ENCODE peak calls at places on chromosomes 12 and 14, in eight cellular contexts. One of them, this sample, is unnamed.

GRCh38 chr14:51507556-51508511 is 143.9 kb upstream of the FRMD6 start:
- DNase-seq in astrocyte: peak; percentile 52
- DNase-seq in lower lobe of right lung: no peak
- DNase-seq in AG08395: peak; percentile 75
- DNase-seq in SK-N-SH: peak; percentile 68
- DNase-seq in germinal center: no peak
- DNase-seq in HuH-7.5: no peak
- DNase-seq in EL: peak; percentile 84
- DNase-seq in this sample: peak; percentile 7

GRCh38 chr14:103161054-103161397 is 37.8 kb downstream of the TNFAIP2 start:
- DNase-seq in SK-N-SH: no peak
- DNase-seq in AG08395: peak; percentile 56
- DNase-seq in EL: no peak
- DNase-seq in astrocyte: peak; percentile 5
- DNase-seq in HuH-7.5: no peak
- DNase-seq in lower lobe of right lung: no peak
- DNase-seq in germinal center: no peak
- DNase-seq in this sample: no peak

GRCh38 chr14:60757617-60758016 is 23.1 kb downstream of the MNAT1 start:
- DNase-seq in AG08395: peak; percentile 40
- DNase-seq in astrocyte: peak; percentile 20
- DNase-seq in germinal center: no peak
- DNase-seq in EL: peak; percentile 81
- DNase-seq in SK-N-SH: no peak
- DNase-seq in lower lobe of right lung: no peak
- DNase-seq in HuH-7.5: no peak
- DNase-seq in this sample: no peak

GRCh38 chr14:59849371-59850130 is 21.0 kb downstream of the RTN1 start:
- DNase-seq in germinal center: no peak
- DNase-seq in EL: no peak
- DNase-seq in astrocyte: no peak
- DNase-seq in HuH-7.5: no peak
- DNase-seq in SK-N-SH: no peak
- DNase-seq in lower lobe of right lung: no peak
- DNase-seq in AG08395: no peak
- DNase-seq in this sample: no peak

GRCh38 chr12:123571343-123571813 is 13.0 kb upstream of the TMED2 start:
- DNase-seq in lower lobe of right lung: peak; percentile 55
- DNase-seq in AG08395: peak; percentile 74
- DNase-seq in SK-N-SH: peak; percentile 49
- DNase-seq in astrocyte: peak; percentile 59
- DNase-seq in germinal center: no peak
- DNase-seq in EL: peak; percentile 75
- DNase-seq in HuH-7.5: no peak
- DNase-seq in this sample: peak; percentile 36

GRCh38 chr12:100843061-100843460 is 48.5 kb downstream of the ANO4 start:
- DNase-seq in EL: no peak
- DNase-seq in lower lobe of right lung: no peak
- DNase-seq in AG08395: no peak
- DNase-seq in astrocyte: no peak
- DNase-seq in germinal center: no peak
- DNase-seq in HuH-7.5: no peak
- DNase-seq in SK-N-SH: no peak
- DNase-seq in this sample: no peak

GRCh38 chr12:39267886-39268285 is 175.0 kb downstream of the KIF21A start:
- DNase-seq in germinal center: no peak
- DNase-seq in AG08395: no peak
- DNase-seq in HuH-7.5: no peak
- DNase-seq in EL: no peak
- DNase-seq in SK-N-SH: no peak
- DNase-seq in lower lobe of right lung: no peak
- DNase-seq in astrocyte: no peak
- DNase-seq in this sample: no peak

GRCh38 chr14:100944052-100944451 is 40.5 kb upstream of the RTL1 start:
- DNase-seq in SK-N-SH: no peak
- DNase-seq in HuH-7.5: no peak
- DNase-seq in EL: no peak
- DNase-seq in astrocyte: no peak
- DNase-seq in germinal center: no peak
- DNase-seq in AG08395: no peak
- DNase-seq in lower lobe of right lung: no peak
- DNase-seq in this sample: no peak

GRCh38 chr12:63753743-63754142 is 26.0 kb upstream of the RXYLT1 start:
- DNase-seq in germinal center: no peak
- DNase-seq in EL: no peak
- DNase-seq in lower lobe of right lung: no peak
- DNase-seq in SK-N-SH: no peak
- DNase-seq in HuH-7.5: no peak
- DNase-seq in AG08395: no peak
- DNase-seq in astrocyte: no peak
- DNase-seq in this sample: no peak

GRCh38 chr12:15268927-15269552 is 47.8 kb upstream of the RERG start:
- DNase-seq in lower lobe of right lung: no peak
- DNase-seq in AG08395: peak; percentile 63
- DNase-seq in germinal center: peak; percentile 43
- DNase-seq in astrocyte: peak; percentile 43
- DNase-seq in HuH-7.5: peak; percentile 8
- DNase-seq in SK-N-SH: peak; percentile 67
- DNase-seq in EL: peak; percentile 55
- DNase-seq in this sample: peak; percentile 43

GRCh38 chr12:55830601-55831406 is 1.4 kb upstream of the DNAJC14 start:
- DNase-seq in SK-N-SH: peak; percentile 88
- DNase-seq in lower lobe of right lung: peak; percentile 79
- DNase-seq in germinal center: peak; percentile 76
- DNase-seq in EL: peak; percentile 62
- DNase-seq in HuH-7.5: peak; percentile 51
- DNase-seq in AG08395: peak; percentile 76
- DNase-seq in astrocyte: peak; percentile 47
- DNase-seq in this sample: peak; percentile 40

GRCh38 chr12:2751686-2752085 is 43.1 kb upstream of the FKBP4 start:
- DNase-seq in HuH-7.5: no peak
- DNase-seq in SK-N-SH: peak; percentile 32
- DNase-seq in lower lobe of right lung: no peak
- DNase-seq in AG08395: no peak
- DNase-seq in astrocyte: no peak
- DNase-seq in germinal center: no peak
- DNase-seq in EL: no peak
- DNase-seq in this sample: no peak

GRCh38 chr14:86543531-86543930 is 1013.6 kb downstream of the FLRT2 start:
- DNase-seq in lower lobe of right lung: no peak
- DNase-seq in EL: no peak
- DNase-seq in SK-N-SH: no peak
- DNase-seq in HuH-7.5: no peak
- DNase-seq in germinal center: no peak
- DNase-seq in astrocyte: no peak
- DNase-seq in AG08395: peak; percentile 9
- DNase-seq in this sample: no peak

GRCh38 chr14:51185180-51185579 is 54.9 kb upstream of the TMX1 start:
- DNase-seq in AG08395: no peak
- DNase-seq in HuH-7.5: no peak
- DNase-seq in germinal center: no peak
- DNase-seq in EL: no peak
- DNase-seq in SK-N-SH: no peak
- DNase-seq in astrocyte: no peak
- DNase-seq in lower lobe of right lung: no peak
- DNase-seq in this sample: no peak

GRCh38 chr12:26890784-26891183 is 47.0 kb downstream of the INTS13 start:
- DNase-seq in SK-N-SH: no peak
- DNase-seq in HuH-7.5: no peak
- DNase-seq in astrocyte: no peak
- DNase-seq in lower lobe of right lung: no peak
- DNase-seq in germinal center: no peak
- DNase-seq in AG08395: no peak
- DNase-seq in EL: no peak
- DNase-seq in this sample: no peak

GRCh38 chr12:31896514-31897039 is 62.6 kb upstream of the RESF1 start:
- DNase-seq in lower lobe of right lung: no peak
- DNase-seq in HuH-7.5: no peak
- DNase-seq in AG08395: no peak
- DNase-seq in EL: no peak
- DNase-seq in SK-N-SH: no peak
- DNase-seq in astrocyte: peak; percentile 97
- DNase-seq in germinal center: peak; percentile 91
- DNase-seq in this sample: no peak

GRCh38 chr12:81758421-81759214 is 532 bp downstream of the PPFIA2 start:
- DNase-seq in AG08395: peak; percentile 32
- DNase-seq in SK-N-SH: peak; percentile 75
- DNase-seq in EL: peak; percentile 2
- DNase-seq in lower lobe of right lung: no peak
- DNase-seq in germinal center: no peak
- DNase-seq in astrocyte: peak; percentile 20
- DNase-seq in HuH-7.5: no peak
- DNase-seq in this sample: peak; percentile 28

GRCh38 chr12:124453419-124454351 is 113.7 kb downstream of the NCOR2 start:
- DNase-seq in AG08395: peak; percentile 91
- DNase-seq in astrocyte: peak; percentile 56
- DNase-seq in SK-N-SH: peak; percentile 70
- DNase-seq in HuH-7.5: no peak
- DNase-seq in germinal center: peak; percentile 86
- DNase-seq in EL: peak; percentile 74
- DNase-seq in lower lobe of right lung: peak; percentile 90
- DNase-seq in this sample: peak; percentile 93

GRCh38 chr14:89027097-89027740 is 202.8 kb downstream of the TTC8 start:
- DNase-seq in EL: peak; percentile 54
- DNase-seq in SK-N-SH: no peak
- DNase-seq in germinal center: peak; percentile 83
- DNase-seq in lower lobe of right lung: peak; percentile 69
- DNase-seq in astrocyte: no peak
- DNase-seq in HuH-7.5: peak; percentile 70
- DNase-seq in AG08395: peak; percentile 74
- DNase-seq in this sample: no peak

GRCh38 chr14:63286071-63286470 is 32.7 kb downstream of the GPHB5 start:
- DNase-seq in germinal center: no peak
- DNase-seq in SK-N-SH: no peak
- DNase-seq in HuH-7.5: no peak
- DNase-seq in AG08395: no peak
- DNase-seq in astrocyte: no peak
- DNase-seq in EL: no peak
- DNase-seq in lower lobe of right lung: no peak
- DNase-seq in this sample: no peak

GRCh38 chr12:78865297-78865955 is 852 bp downstream of the SYT1 start:
- DNase-seq in lower lobe of right lung: no peak
- DNase-seq in SK-N-SH: no peak
- DNase-seq in astrocyte: peak; percentile 10
- DNase-seq in AG08395: no peak
- DNase-seq in EL: no peak
- DNase-seq in HuH-7.5: no peak
- DNase-seq in germinal center: no peak
- DNase-seq in this sample: no peak

GRCh38 chr12:92061061-92061460 is 84.6 kb downstream of the BTG1 start:
- DNase-seq in HuH-7.5: no peak
- DNase-seq in astrocyte: no peak
- DNase-seq in SK-N-SH: no peak
- DNase-seq in EL: no peak
- DNase-seq in germinal center: no peak
- DNase-seq in AG08395: no peak
- DNase-seq in lower lobe of right lung: no peak
- DNase-seq in this sample: no peak

GRCh38 chr12:101021911-101022388 is 188.1 kb downstream of the SLC5A8 start:
- DNase-seq in SK-N-SH: no peak
- DNase-seq in lower lobe of right lung: no peak
- DNase-seq in AG08395: peak; percentile 77
- DNase-seq in germinal center: no peak
- DNase-seq in EL: peak; percentile 86
- DNase-seq in HuH-7.5: no peak
- DNase-seq in astrocyte: peak; percentile 97
- DNase-seq in this sample: no peak

GRCh38 chr14:21509432-21510143 is 1.6 kb downstream of the METTL3 start:
- DNase-seq in AG08395: no peak
- DNase-seq in germinal center: no peak
- DNase-seq in astrocyte: no peak
- DNase-seq in EL: no peak
- DNase-seq in SK-N-SH: no peak
- DNase-seq in lower lobe of right lung: no peak
- DNase-seq in HuH-7.5: no peak
- DNase-seq in this sample: no peak

GRCh38 chr14:101118746-101119610 is 215.5 kb upstream of the RTL1 start:
- DNase-seq in AG08395: no peak
- DNase-seq in astrocyte: no peak
- DNase-seq in SK-N-SH: peak; percentile 18
- DNase-seq in HuH-7.5: no peak
- DNase-seq in germinal center: no peak
- DNase-seq in lower lobe of right lung: no peak
- DNase-seq in EL: no peak
- DNase-seq in this sample: no peak

GRCh38 chr14:92581206-92581605 is 67.6 kb downstream of the RIN3 start:
- DNase-seq in SK-N-SH: no peak
- DNase-seq in AG08395: no peak
- DNase-seq in astrocyte: no peak
- DNase-seq in HuH-7.5: no peak
- DNase-seq in germinal center: no peak
- DNase-seq in EL: no peak
- DNase-seq in lower lobe of right lung: no peak
- DNase-seq in this sample: no peak

GRCh38 chr12:53938276-53939140 is at the start of gene HOXC13:
- DNase-seq in SK-N-SH: peak; percentile 86
- DNase-seq in EL: peak; percentile 90
- DNase-seq in germinal center: peak; percentile 70
- DNase-seq in lower lobe of right lung: no peak
- DNase-seq in astrocyte: no peak
- DNase-seq in AG08395: peak; percentile 61
- DNase-seq in HuH-7.5: peak; percentile 99
- DNase-seq in this sample: peak; percentile 99

GRCh38 chr12:103114296-103115055 is 157.0 kb downstream of the ASCL1 start:
- DNase-seq in EL: no peak
- DNase-seq in AG08395: no peak
- DNase-seq in SK-N-SH: no peak
- DNase-seq in HuH-7.5: no peak
- DNase-seq in lower lobe of right lung: no peak
- DNase-seq in germinal center: no peak
- DNase-seq in astrocyte: no peak
- DNase-seq in this sample: no peak

GRCh38 chr14:99892406-99892805 is 99.2 kb downstream of the EML1 start:
- DNase-seq in SK-N-SH: no peak
- DNase-seq in EL: no peak
- DNase-seq in lower lobe of right lung: no peak
- DNase-seq in germinal center: no peak
- DNase-seq in HuH-7.5: no peak
- DNase-seq in astrocyte: peak; percentile 59
- DNase-seq in AG08395: no peak
- DNase-seq in this sample: no peak

GRCh38 chr14:104358528-104359300 is 220.3 kb downstream of the KIF26A start:
- DNase-seq in germinal center: no peak
- DNase-seq in SK-N-SH: peak; percentile 33
- DNase-seq in EL: no peak
- DNase-seq in astrocyte: no peak
- DNase-seq in lower lobe of right lung: peak; percentile 39
- DNase-seq in AG08395: no peak
- DNase-seq in HuH-7.5: no peak
- DNase-seq in this sample: no peak

GRCh38 chr12:1629338-1630080 is 478 bp downstream of the WNT5B start:
- DNase-seq in SK-N-SH: peak; percentile 86
- DNase-seq in astrocyte: no peak
- DNase-seq in germinal center: peak; percentile 43
- DNase-seq in EL: no peak
- DNase-seq in lower lobe of right lung: no peak
- DNase-seq in HuH-7.5: peak; percentile 63
- DNase-seq in AG08395: no peak
- DNase-seq in this sample: no peak

GRCh38 chr12:113278631-113279030 is 56.3 kb downstream of the SLC8B1 start:
- DNase-seq in germinal center: no peak
- DNase-seq in SK-N-SH: no peak
- DNase-seq in HuH-7.5: no peak
- DNase-seq in AG08395: no peak
- DNase-seq in lower lobe of right lung: peak; percentile 24
- DNase-seq in EL: no peak
- DNase-seq in astrocyte: no peak
- DNase-seq in this sample: no peak

This sample was measured in MG63.